ENCODE peak calls at places on chromosomes 5 and 9, in four cellular contexts. One of them, this sample, is unnamed.

GRCh38 chr5:298737-299125 is 22.8 kb upstream of the AHRR start:
- DNase-seq in NB4: no peak
- DNase-seq in sigmoid colon: peak; percentile 15
- DNase-seq in A549: no peak
- DNase-seq in this sample: no peak

GRCh38 chr9:2017459-2018161 is 2.5 kb downstream of the SMARCA2 start:
- DNase-seq in NB4: peak; percentile 88
- DNase-seq in sigmoid colon: peak; percentile 88
- DNase-seq in A549: peak; percentile 72
- DNase-seq in this sample: peak; percentile 65

GRCh38 chr9:97982719-97983523 is at the start of gene ANP32B:
- DNase-seq in NB4: peak; percentile 96
- DNase-seq in sigmoid colon: peak; percentile 96
- DNase-seq in A549: peak; percentile 72
- DNase-seq in this sample: peak; percentile 66

GRCh38 chr5:135327429-135328127 is 71.5 kb downstream of the MACROH2A1 start:
- DNase-seq in NB4: no peak
- DNase-seq in sigmoid colon: peak; percentile 52
- DNase-seq in A549: no peak
- DNase-seq in this sample: no peak

GRCh38 chr5:115501457-115501856 is 43.1 kb downstream of the FEM1C start:
- DNase-seq in NB4: no peak
- DNase-seq in sigmoid colon: no peak
- DNase-seq in A549: no peak
- DNase-seq in this sample: no peak

GRCh38 chr9:88745281-88746001 is 210.5 kb downstream of the NXNL2 start:
- DNase-seq in NB4: peak; percentile 28
- DNase-seq in sigmoid colon: peak; percentile 89
- DNase-seq in A549: no peak
- DNase-seq in this sample: no peak

GRCh38 chr5:106321242-106321641 is 1349.5 kb downstream of the EFNA5 start:
- DNase-seq in NB4: peak; percentile 2
- DNase-seq in sigmoid colon: no peak
- DNase-seq in A549: no peak
- DNase-seq in this sample: no peak

GRCh38 chr9:128190516-128191405 is 611 bp downstream of the CIZ1 start:
- DNase-seq in NB4: peak; percentile 39
- DNase-seq in sigmoid colon: no peak
- DNase-seq in A549: no peak
- DNase-seq in this sample: no peak

GRCh38 chr5:81022688-81023084 is 62.5 kb downstream of the RASGRF2 start:
- DNase-seq in NB4: no peak
- DNase-seq in sigmoid colon: no peak
- DNase-seq in A549: no peak
- DNase-seq in this sample: no peak

DNA sequence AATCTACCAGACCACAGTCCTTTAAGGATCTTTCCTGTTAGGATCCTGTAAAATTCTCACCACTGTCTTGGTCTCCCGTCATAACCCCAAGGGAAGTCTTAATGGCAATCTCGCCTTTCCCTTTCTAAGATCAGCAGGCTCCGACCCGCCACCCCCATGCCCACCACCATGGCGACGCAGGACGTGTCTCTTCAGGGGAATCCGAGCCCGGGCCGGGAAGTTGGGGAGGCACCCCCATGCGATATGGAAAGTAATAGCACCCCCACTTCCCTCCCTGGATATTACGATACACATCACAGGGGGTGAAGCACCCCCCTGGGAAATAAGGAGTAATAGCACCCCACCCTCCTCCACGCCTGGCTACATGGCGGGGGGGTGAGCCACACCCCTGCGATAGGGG is 8.3 kb upstream of the STK32A start:
- DNase-seq in NB4: no peak
- DNase-seq in sigmoid colon: no peak
- DNase-seq in A549: no peak
- DNase-seq in this sample: no peak
- TF ChIP-seq CTCF in NB4: no peak
- TF ChIP-seq CTCF in sigmoid colon: no peak
- TF ChIP-seq CTCF in A549: no peak
- TF ChIP-seq CTCF in this sample: no peak

DNA sequence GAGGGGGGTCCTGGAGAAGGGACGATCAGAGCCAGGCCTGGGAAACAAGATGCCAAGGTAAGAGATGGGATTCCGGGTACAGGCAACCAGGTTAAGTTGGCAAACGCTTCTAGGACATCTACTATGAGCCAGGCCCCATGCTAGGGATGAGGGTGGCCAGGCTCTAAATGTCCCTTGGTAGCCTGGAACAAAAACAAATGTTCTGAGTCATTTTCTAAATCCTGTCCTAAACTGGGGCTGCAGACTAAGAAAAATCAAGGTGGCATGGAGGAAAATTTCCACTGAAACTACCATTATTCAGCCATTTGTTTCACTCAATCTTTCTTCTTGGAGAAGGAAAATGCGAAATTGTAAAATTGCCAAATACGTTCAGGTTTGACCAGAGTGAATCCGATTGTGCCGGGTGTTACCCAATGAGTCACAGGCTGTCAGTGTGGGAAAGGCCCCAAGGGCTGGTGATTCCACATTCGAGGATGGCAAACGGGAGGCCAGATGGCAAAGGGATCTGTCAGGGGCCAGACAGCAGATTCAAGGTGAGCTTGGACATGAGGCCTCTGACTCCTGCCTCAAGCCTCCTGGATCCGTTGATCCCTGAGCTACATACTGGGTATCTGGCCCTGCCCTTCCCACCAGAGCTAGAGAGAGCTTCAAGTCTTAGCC is 57.6 kb downstream of the PAX5 start:
- DNase-seq in NB4: no peak
- DNase-seq in sigmoid colon: no peak
- DNase-seq in A549: peak; percentile 39
- DNase-seq in this sample: no peak
- H3K4me3 ChIP-seq in NB4: no peak overlapping the region
- H3K4me3 ChIP-seq in sigmoid colon: no peak overlapping the region
- H3K4me3 ChIP-seq in A549: no peak overlapping the region
- H3K4me3 ChIP-seq in this sample: no peak overlapping the region

DNA sequence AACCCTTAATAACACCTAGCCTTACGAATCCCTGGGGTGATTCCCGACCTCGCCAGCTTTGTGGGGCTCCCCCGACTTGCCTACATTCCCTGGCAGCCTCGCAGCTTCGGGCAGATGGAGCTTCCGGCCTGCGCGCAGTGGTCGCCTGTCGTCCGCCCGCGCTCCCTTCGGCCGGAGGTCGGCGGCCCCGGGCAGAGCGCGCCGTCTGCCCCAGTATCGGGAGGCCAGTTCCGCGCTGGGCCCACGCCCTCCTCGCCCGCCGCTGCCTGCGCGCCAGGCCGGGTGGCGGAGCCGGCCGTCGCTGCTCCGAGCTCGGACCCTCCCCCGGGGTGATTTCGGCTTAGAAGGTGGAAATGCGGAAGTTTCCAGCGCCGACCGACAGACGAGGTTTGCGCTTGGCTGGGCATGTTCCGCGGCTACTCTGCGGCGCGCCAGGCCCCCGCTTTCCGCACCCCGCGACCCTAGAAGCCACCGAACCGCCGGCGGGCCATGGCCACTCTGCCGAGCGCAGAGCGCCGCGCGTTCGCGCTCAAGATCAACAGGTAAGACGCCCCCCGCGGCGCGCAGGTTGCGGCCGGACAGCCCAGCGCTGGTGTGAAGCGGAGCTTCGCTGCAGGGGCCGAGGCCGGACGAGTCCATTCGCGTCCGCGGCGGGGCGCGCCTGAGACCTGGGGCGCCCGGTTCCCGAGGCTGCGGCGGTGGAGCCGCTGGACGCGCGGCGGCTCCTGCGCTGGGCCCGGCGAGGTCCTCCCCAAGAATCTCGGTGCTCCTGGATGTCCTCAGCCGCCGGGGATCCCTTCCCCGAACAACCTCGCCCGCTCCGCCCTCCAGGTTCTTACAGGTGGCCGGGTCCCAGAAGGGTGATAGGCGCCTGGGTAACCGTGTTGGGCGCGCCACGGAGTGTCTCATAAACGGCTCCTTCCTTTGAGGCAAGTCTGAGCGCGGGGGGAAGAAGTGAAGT is at the start of gene DOCK8:
- DNase-seq in NB4: peak; percentile 99
- DNase-seq in sigmoid colon: peak; percentile 76
- DNase-seq in A549: peak; percentile 43
- DNase-seq in this sample: peak; percentile 60
- TF ChIP-seq CTCF in NB4: peak; percentile 58
- TF ChIP-seq CTCF in sigmoid colon: no peak
- TF ChIP-seq CTCF in A549: peak; percentile 50
- TF ChIP-seq CTCF in this sample: peak; percentile 59

GRCh38 chr9:137224850-137225694 is at the start of gene CYSRT1:
- DNase-seq in NB4: no peak
- DNase-seq in sigmoid colon: no peak
- DNase-seq in A549: no peak
- DNase-seq in this sample: no peak
- H3K4me3 ChIP-seq in NB4: peak within 1 kb of the TSS; percentile 68
- H3K4me3 ChIP-seq in sigmoid colon: peak within 1 kb of the TSS; percentile 58
- H3K4me3 ChIP-seq in A549: peak within 1 kb of the TSS; percentile 72
- H3K4me3 ChIP-seq in this sample: peak within 1 kb of the TSS; percentile 88